ENCODE peak calls at places on chromosomes 7 and 10, in eight cellular contexts. W is EL, J is T-cell, C is HEK293T, M is lung, E is foreskin fibroblast, T is Calu3, H is NCI-H1105. N is an unnamed sample.
A peak's percentile ranks its signal among the peaks of the same experiment; 100 is the strongest.

GRCh38 chr7:131365876-131366275 is 38.2 kb downstream of the MKLN1 start:
- DNase-seq in E (peak; percentile 12), T (no peak), C (no peak), J (no peak), H (no peak), M (no peak), W (no peak), N (no peak)

GRCh38 chr7:148697256-148697841 is 1.4 kb upstream of the CUL1 start:
- DNase-seq in J (peak; percentile 17), T (no peak), H (no peak), E (peak; percentile 50), C (no peak), W (peak; percentile 78), M (no peak), N (peak; percentile 61)

GRCh38 chr7:83410989-83411591 is 237.8 kb downstream of the SEMA3E start:
- DNase-seq in W (peak; percentile 41), M (no peak), H (peak; percentile 59), T (peak; percentile 9), E (peak; percentile 35), J (no peak), C (peak; percentile 16), N (no peak)

GRCh38 chr7:155441856-155442255 is 16.1 kb upstream of the EN2 start:
- DNase-seq in E (no peak), H (no peak), M (no peak), C (no peak), W (no peak), T (no peak), J (no peak), N (no peak)

GRCh38 chr10:130326954-130327353 is 190.8 kb downstream of the GLRX3 start:
- DNase-seq in M (no peak), T (no peak), H (no peak), C (no peak), E (no peak), J (no peak), W (no peak), N (no peak)

GRCh38 chr10:12914111-12914510 is 87.4 kb downstream of the CCDC3 start:
- DNase-seq in C (no peak), T (no peak), H (no peak), W (no peak), E (no peak), J (no peak), M (no peak), N (no peak)

GRCh38 chr10:3485287-3485686 is 299.7 kb downstream of the KLF6 start:
- DNase-seq in H (no peak), E (no peak), C (no peak), T (no peak), J (no peak), W (no peak), M (no peak), N (no peak)

GRCh38 chr7:20257212-20257611 is 40.0 kb upstream of the MACC1 start:
- DNase-seq in E (no peak), M (no peak), C (no peak), T (no peak), W (no peak), H (no peak), J (no peak), N (no peak)

GRCh38 chr7:72219500-72219899 is 192.6 kb downstream of the CALN1 start:
- DNase-seq in E (no peak), M (no peak), J (no peak), H (no peak), C (no peak), W (no peak), T (no peak), N (no peak)

GRCh38 chr7:27962250-27962649 is 218.3 kb downstream of the JAZF1 start:
- DNase-seq in H (no peak), E (peak; percentile 33), J (no peak), M (no peak), T (no peak), W (no peak), C (no peak), N (no peak)

GRCh38 chr10:103665439-103665838 is 171.9 kb downstream of the NEURL1 start:
- DNase-seq in W (no peak), M (no peak), C (no peak), E (no peak), J (no peak), T (no peak), H (no peak), N (peak; percentile 77)

GRCh38 chr7:42029405-42029804 is 207.6 kb downstream of the GLI3 start:
- DNase-seq in M (no peak), J (no peak), W (no peak), C (no peak), H (no peak), T (no peak), E (no peak), N (no peak)

GRCh38 chr7:84663224-84663623 is 468.6 kb upstream of the SEMA3A start:
- DNase-seq in C (no peak), E (no peak), H (no peak), T (no peak), M (no peak), W (no peak), J (no peak), N (no peak)

GRCh38 chr7:25698709-25699108 is 453.3 kb upstream of the NFE2L3 start:
- DNase-seq in J (no peak), H (no peak), T (no peak), M (no peak), C (no peak), E (no peak), W (no peak), N (no peak)

GRCh38 chr10:98030093-98030821 is at the start of gene CRTAC1:
- DNase-seq in W (no peak), H (peak; percentile 44), E (peak; percentile 14), M (peak; percentile 63), J (no peak), T (no peak), C (peak; percentile 88), N (peak; percentile 89)

GRCh38 chr7:94654764-94655561 is 970 bp downstream of the SGCE start:
- DNase-seq in E (peak; percentile 64), C (peak; percentile 9), J (no peak), H (peak; percentile 44), W (peak; percentile 74), M (no peak), T (peak; percentile 9), N (peak; percentile 51)

GRCh38 chr10:35025916-35026315 is 64.2 kb downstream of the CUL2 start:
- DNase-seq in C (no peak), W (peak; percentile 43), M (no peak), T (no peak), E (peak; percentile 12), H (no peak), J (no peak), N (no peak)

N was measured in right cardiac atrium.